ENCODE peak calls at places on chromosomes 16 and 17, in eight cellular contexts. I is NCI-H2081; Y is activated CD4-positive, alpha-beta T cell treated with anti-CD3 and anti-CD28 coated beads for 4 hours; G is activated gamma-delta T cell treated with anti-CD3 and anti-CD28 coated beads, Interleukin-2, amount 50 U/mL, for 16 hours; U is T-cell; A is SK-N-SH; N is neural crest cell; P is AG09309. W is an unnamed sample.

GRCh38 chr17:64158411-64158810 is 28.5 kb upstream of the ERN1 start:
- DNase-seq in I (no peak), Y (no peak), G (no peak), U (no peak), A (no peak), N (no peak), P (no peak), W (no peak)

GRCh38 chr17:12765544-12765943 is 23.8 kb upstream of the ARHGAP44 start:
- DNase-seq in I (no peak), Y (no peak), G (no peak), U (no peak), A (no peak), N (no peak), P (peak), W (no peak)

GRCh38 chr16:47577029-47577428 is 115.9 kb downstream of the PHKB start:
- DNase-seq in I (no peak), Y (no peak), G (no peak), U (no peak), A (no peak), N (no peak), P (no peak), W (no peak)

GRCh38 chr17:66395961-66396360 is 93.5 kb downstream of the PRKCA start:
- DNase-seq in I (no peak), Y (no peak), G (no peak), U (no peak), A (no peak), N (no peak), P (no peak), W (no peak)

GRCh38 chr16:27620533-27620932 is 70.6 kb downstream of the KATNIP start:
- DNase-seq in I (no peak), Y (no peak), G (no peak), U (no peak), A (no peak), N (no peak), P (no peak), W (no peak)

GRCh38 chr16:5851583-5851982 is 754.0 kb upstream of the EEF2KMT start:
- DNase-seq in I (no peak), Y (no peak), G (no peak), U (no peak), A (no peak), N (no peak), P (no peak), W (no peak)

GRCh38 chr17:66560691-66561090 is 258.3 kb downstream of the PRKCA start:
- DNase-seq in I (no peak), Y (no peak), G (no peak), U (no peak), A (no peak), N (no peak), P (no peak), W (no peak)

GRCh38 chr17:73309727-73310555 is 1.9 kb downstream of the CDC42EP4 start:
- DNase-seq in I (no peak), Y (no peak), G (no peak), U (no peak), A (peak), N (peak), P (no peak), W (no peak)

GRCh38 chr17:8300629-8301242 is 5.5 kb upstream of the SLC25A35 start:
- DNase-seq in I (peak), Y (peak), G (peak), U (peak), A (peak), N (peak), P (peak), W (peak)

GRCh38 chr17:41196068-41196467 is 6.4 kb downstream of the KRTAP9-1 start:
- DNase-seq in I (no peak), Y (no peak), G (no peak), U (no peak), A (no peak), N (no peak), P (no peak), W (no peak)

GRCh38 chr17:28372203-28372944 is 880 bp downstream of the SARM1 start:
- DNase-seq in I (no peak), Y (no peak), G (no peak), U (no peak), A (peak), N (peak), P (no peak), W (no peak)

GRCh38 chr17:27563532-27563931 is 67.5 kb upstream of the LGALS9 start:
- DNase-seq in I (no peak), Y (no peak), G (no peak), U (no peak), A (no peak), N (no peak), P (no peak), W (no peak)

W was measured in effector CD4-positive, alpha-beta T cell.